ENCODE peak calls at places on chromosomes 7 and 10, in eight cellular contexts. Q is left lung, U is fibroblast of mammary gland, O is neural crest cell, C is KG1, F is H7, M is SW 1271, E is Calu3. X is an unnamed sample.

GRCh38 chr7:116582806-116583444 is 58.1 kb downstream of the CAV1 start:
- DNase-seq in C (no peak), O (no peak), U (peak), M (no peak), Q (no peak), E (no peak), F (no peak), X (peak)

GRCh38 chr7:2670720-2671391 is 17.1 kb upstream of the AMZ1 start:
- DNase-seq in F (peak), O (peak), U (peak), C (no peak), Q (peak), E (peak), M (peak), X (no peak)

GRCh38 chr10:130782467-130782866 is 529.1 kb downstream of the TCERG1L start:
- DNase-seq in C (no peak), E (no peak), U (no peak), F (peak), M (no peak), Q (no peak), O (no peak), X (no peak)

GRCh38 chr10:66752714-66753113 is 173.1 kb upstream of the LRRTM3 start:
- DNase-seq in M (no peak), F (no peak), Q (no peak), C (no peak), U (peak), E (no peak), O (no peak), X (no peak)

GRCh38 chr10:131206136-131206995 is 105.2 kb downstream of the TCERG1L start:
- DNase-seq in U (no peak), Q (peak), F (no peak), O (no peak), E (no peak), M (no peak), C (no peak), X (no peak)

GRCh38 chr7:155638366-155638765 is 6.1 kb upstream of the RBM33 start:
- DNase-seq in C (no peak), U (no peak), M (no peak), O (no peak), E (no peak), F (no peak), Q (no peak), X (no peak)

GRCh38 chr7:47536705-47537611 is 45.0 kb downstream of the TNS3 start:
- DNase-seq in F (peak), M (no peak), U (peak), Q (peak), E (peak), O (no peak), C (no peak), X (peak)

GRCh38 chr7:142460402-142461117 is 202.7 kb upstream of the PRSS58 start:
- DNase-seq in U (peak), M (no peak), C (no peak), F (no peak), E (no peak), Q (no peak), O (no peak), X (no peak)

GRCh38 chr10:79316671-79317431 is 30.4 kb upstream of the PPIF start:
- DNase-seq in F (peak), C (no peak), Q (no peak), O (no peak), U (no peak), M (no peak), E (no peak), X (no peak)

GRCh38 chr10:62815373-62816111 is 624 bp downstream of the EGR2 start:
- DNase-seq in Q (peak), E (peak), C (no peak), U (no peak), O (peak), F (no peak), M (no peak), X (no peak)

GRCh38 chr7:112726076-112726475 is 64.1 kb downstream of the TMEM168 start:
- DNase-seq in C (no peak), U (no peak), M (no peak), Q (no peak), F (no peak), E (no peak), O (no peak), X (no peak)

GRCh38 chr7:117659453-117660086 is 179.7 kb downstream of the CFTR start:
- DNase-seq in M (no peak), E (no peak), F (no peak), C (no peak), O (no peak), Q (no peak), U (no peak), X (no peak)

GRCh38 chr7:30646154-30646553 is 36.1 kb downstream of the CRHR2 start:
- DNase-seq in C (no peak), O (no peak), F (peak), M (no peak), U (no peak), E (no peak), Q (no peak), X (no peak)

GRCh38 chr7:42456756-42457276 is 219.8 kb upstream of the GLI3 start:
- DNase-seq in Q (no peak), E (no peak), C (no peak), U (peak), O (no peak), F (no peak), M (no peak), X (no peak)

GRCh38 chr10:20888620-20889337 is 8.3 kb downstream of the NEBL start:
- DNase-seq in E (no peak), F (no peak), O (no peak), U (peak), M (no peak), C (no peak), Q (no peak), X (no peak)

GRCh38 chr7:71254751-71255150 is 122.8 kb downstream of the GALNT17 start:
- DNase-seq in Q (no peak), F (no peak), U (no peak), M (no peak), E (no peak), C (no peak), O (no peak), X (no peak)

GRCh38 chr7:34845666-34846361 is 187.8 kb downstream of the NPSR1 start:
- DNase-seq in C (no peak), M (no peak), U (no peak), Q (no peak), F (peak), E (peak), O (no peak), X (no peak)

GRCh38 chr10:61257956-61258496 is 195.2 kb downstream of the TMEM26 start:
- DNase-seq in E (no peak), F (no peak), O (no peak), M (no peak), C (no peak), Q (no peak), U (peak), X (no peak)

GRCh38 chr10:120824864-120825263 is 26.3 kb upstream of the WDR11 start:
- DNase-seq in U (peak), Q (no peak), F (peak), O (peak), E (peak), M (no peak), C (peak), X (no peak)

GRCh38 chr7:138935438-138936079 is 45.6 kb downstream of the KIAA1549 start:
- DNase-seq in M (peak), Q (no peak), C (no peak), U (peak), O (no peak), F (no peak), E (peak), X (peak)

GRCh38 chr10:98045785-98046389 is 15.5 kb upstream of the CRTAC1 start:
- DNase-seq in F (peak), O (peak), U (peak), E (peak), M (no peak), C (peak), Q (no peak), X (peak)

GRCh38 chr7:7756577-7756976 is 38.2 kb upstream of the RPA3 start:
- DNase-seq in Q (no peak), U (no peak), C (no peak), M (no peak), O (no peak), E (no peak), F (no peak), X (no peak)

GRCh38 chr10:84333864-84334451 is 5.6 kb downstream of the CCSER2 start:
- DNase-seq in U (peak), E (no peak), O (no peak), Q (no peak), F (no peak), M (no peak), C (peak), X (no peak)

GRCh38 chr10:95327367-95327766 is 36.6 kb upstream of the PDLIM1 start:
- DNase-seq in E (no peak), U (peak), F (no peak), O (no peak), M (no peak), C (no peak), Q (no peak), X (peak)

GRCh38 chr10:111357859-111358258 is 281.0 kb downstream of the ADRA2A start:
- DNase-seq in E (no peak), Q (no peak), O (no peak), C (no peak), M (no peak), U (no peak), F (no peak), X (no peak)

GRCh38 chr7:145644426-145645154 is 472.0 kb upstream of the CNTNAP2 start:
- DNase-seq in M (no peak), Q (peak), C (no peak), E (no peak), F (no peak), O (no peak), U (peak), X (no peak)

GRCh38 chr7:5454485-5454884 is 30.9 kb upstream of the TNRC18 start:
- DNase-seq in E (no peak), U (no peak), M (no peak), Q (no peak), F (peak), C (no peak), O (no peak), X (no peak)

GRCh38 chr7:155357573-155358041 is 59.9 kb downstream of the INSIG1 start:
- DNase-seq in E (no peak), F (no peak), U (peak), O (no peak), Q (peak), C (peak), M (no peak), X (no peak)

GRCh38 chr10:8595140-8595539 is 540.7 kb downstream of the GATA3 start:
- DNase-seq in O (no peak), M (no peak), Q (no peak), F (no peak), U (no peak), E (no peak), C (no peak), X (no peak)

GRCh38 chr7:48083114-48083830 is 5.8 kb upstream of the UPP1 start:
- DNase-seq in F (no peak), C (no peak), O (no peak), E (no peak), Q (no peak), M (no peak), U (peak), X (no peak)

GRCh38 chr7:136114966-136115762 is 138.0 kb upstream of the MTPN start:
- DNase-seq in E (peak), O (peak), U (peak), Q (peak), C (no peak), F (peak), M (no peak), X (peak)

GRCh38 chr10:131948501-131948900 is 33.2 kb downstream of the BNIP3 start:
- DNase-seq in U (no peak), O (no peak), M (no peak), E (no peak), C (no peak), F (no peak), Q (no peak), X (no peak)

GRCh38 chr10:381805-382204 is 246.6 kb downstream of the ZMYND11 start:
- DNase-seq in F (no peak), U (no peak), Q (no peak), M (no peak), O (no peak), C (no peak), E (no peak), X (no peak)

GRCh38 chr7:40437936-40438634 is 303.3 kb downstream of the SUGCT start:
- DNase-seq in O (no peak), U (peak), E (no peak), F (no peak), C (no peak), M (no peak), Q (no peak), X (no peak)

GRCh38 chr7:71705217-71705616 is 573.3 kb downstream of the GALNT17 start:
- DNase-seq in C (no peak), U (peak), F (no peak), E (no peak), M (no peak), O (no peak), Q (no peak), X (no peak)

GRCh38 chr7:132548489-132549078 is 27.7 kb downstream of the PLXNA4 start:
- DNase-seq in O (no peak), M (no peak), E (no peak), C (no peak), F (no peak), Q (no peak), U (peak), X (peak)

GRCh38 chr7:112990619-112991018 is 96.0 kb downstream of the GPR85 start:
- DNase-seq in C (no peak), Q (no peak), E (no peak), F (no peak), O (no peak), U (peak), M (no peak), X (no peak)